ENCODE peak calls at places on chromosomes 2 and 18, in nine cellular contexts. B is mucosa of descending colon; E is A549; S is CD4-positive, alpha-beta T cell; A is psoas muscle; V is PC-3; Z is AG04449; G is tibial artery; Q is nephron progenitor cell. U is an unnamed sample.

GRCh38 chr2:56682397-56682760 is 498.6 kb downstream of the CCDC85A start:
- DNase-seq in B (no peak), E (no peak), S (no peak), A (no peak), V (no peak), Z (no peak), G (no peak), Q (no peak), U (no peak)

GRCh38 chr2:43293744-43294695 is 67.6 kb upstream of the ZFP36L2 start:
- DNase-seq in B (peak; percentile 41), E (peak; percentile 94), S (no peak), A (no peak), V (peak; percentile 98), Z (peak; percentile 90), G (peak; percentile 71), Q (no peak), U (no peak)

GRCh38 chr2:71100195-71100964 is 29.6 kb downstream of the MCEE start:
- DNase-seq in B (peak; percentile 76), E (peak; percentile 83), S (peak; percentile 43), A (peak; percentile 44), V (peak; percentile 74), Z (no peak), G (peak; percentile 45), Q (peak; percentile 61), U (no peak)

GRCh38 chr2:47303341-47304148 is 99.4 kb upstream of the MSH2 start:
- DNase-seq in B (no peak), E (no peak), S (no peak), A (no peak), V (no peak), Z (no peak), G (no peak), Q (no peak), U (no peak)

GRCh38 chr2:30684996-30685395 is 122.2 kb downstream of the CAPN13 start:
- DNase-seq in B (no peak), E (no peak), S (no peak), A (no peak), V (no peak), Z (no peak), G (no peak), Q (no peak), U (no peak)

GRCh38 chr2:25194576-25195122 is 26.3 kb upstream of the POMC start:
- DNase-seq in B (no peak), E (no peak), S (no peak), A (no peak), V (no peak), Z (no peak), G (no peak), Q (no peak), U (no peak)

GRCh38 chr2:167825664-167826063 is 421.7 kb downstream of the STK39 start:
- DNase-seq in B (no peak), E (no peak), S (no peak), A (no peak), V (peak; percentile 59), Z (no peak), G (no peak), Q (no peak), U (no peak)

GRCh38 chr2:79910643-79911042 is 393.9 kb downstream of the LRRTM1 start:
- DNase-seq in B (no peak), E (no peak), S (no peak), A (no peak), V (no peak), Z (no peak), G (no peak), Q (no peak), U (no peak)

GRCh38 chr2:229921101-229921891 is 513 bp downstream of the TRIP12 start:
- DNase-seq in B (peak; percentile 73), E (peak; percentile 51), S (peak; percentile 67), A (peak; percentile 76), V (peak; percentile 52), Z (no peak), G (peak; percentile 71), Q (peak; percentile 69), U (no peak)

GRCh38 chr2:145012214-145012670 is 492.3 kb upstream of the ZEB2 start:
- DNase-seq in B (no peak), E (no peak), S (no peak), A (no peak), V (peak; percentile 92), Z (no peak), G (no peak), Q (no peak), U (no peak)

GRCh38 chr2:88239781-88240180 is 69.6 kb downstream of the THNSL2 start:
- DNase-seq in B (no peak), E (no peak), S (no peak), A (no peak), V (no peak), Z (no peak), G (no peak), Q (no peak), U (no peak)

GRCh38 chr18:12121175-12122095 is 27.8 kb downstream of the ANKRD62 start:
- DNase-seq in B (no peak), E (no peak), S (no peak), A (no peak), V (peak; percentile 39), Z (no peak), G (no peak), Q (peak; percentile 32), U (no peak)

GRCh38 chr2:230909841-230910545 is 15.0 kb downstream of the GPR55 start:
- DNase-seq in B (no peak), E (no peak), S (peak; percentile 11), A (no peak), V (no peak), Z (no peak), G (peak; percentile 15), Q (no peak), U (peak; percentile 62)

GRCh38 chr2:106336740-106337139 is 131.5 kb downstream of the RGPD3 start:
- DNase-seq in B (no peak), E (no peak), S (no peak), A (no peak), V (no peak), Z (no peak), G (no peak), Q (no peak), U (no peak)

GRCh38 chr2:224372624-224373023 is 29.3 kb downstream of the FAM124B start:
- DNase-seq in B (no peak), E (no peak), S (no peak), A (no peak), V (no peak), Z (no peak), G (no peak), Q (no peak), U (no peak)

GRCh38 chr2:240168546-240169361 is 28.3 kb upstream of the OTOS start:
- DNase-seq in B (no peak), E (no peak), S (no peak), A (no peak), V (no peak), Z (no peak), G (no peak), Q (no peak), U (peak; percentile 87)

GRCh38 chr2:216575465-216575864 is 57.8 kb upstream of the IGFBP2 start:
- DNase-seq in B (no peak), E (no peak), S (no peak), A (no peak), V (no peak), Z (no peak), G (no peak), Q (no peak), U (no peak)

GRCh38 chr2:128421286-128421685 is 102.6 kb upstream of the HS6ST1 start:
- DNase-seq in B (no peak), E (no peak), S (no peak), A (no peak), V (no peak), Z (no peak), G (no peak), Q (no peak), U (peak; percentile 24)

GRCh38 chr2:173965372-173966025 is at the start of gene SP3:
- DNase-seq in B (peak; percentile 97), E (peak; percentile 95), S (peak; percentile 94), A (peak; percentile 98), V (peak; percentile 96), Z (peak; percentile 76), G (peak; percentile 97), Q (peak; percentile 97), U (peak; percentile 99)
- TF ChIP-seq CTCF in B (no peak), E (no peak), S (no peak), A (no peak), V (no peak), Z (peak; percentile 1), G (no peak), Q (no peak), U (no peak)

DNA sequence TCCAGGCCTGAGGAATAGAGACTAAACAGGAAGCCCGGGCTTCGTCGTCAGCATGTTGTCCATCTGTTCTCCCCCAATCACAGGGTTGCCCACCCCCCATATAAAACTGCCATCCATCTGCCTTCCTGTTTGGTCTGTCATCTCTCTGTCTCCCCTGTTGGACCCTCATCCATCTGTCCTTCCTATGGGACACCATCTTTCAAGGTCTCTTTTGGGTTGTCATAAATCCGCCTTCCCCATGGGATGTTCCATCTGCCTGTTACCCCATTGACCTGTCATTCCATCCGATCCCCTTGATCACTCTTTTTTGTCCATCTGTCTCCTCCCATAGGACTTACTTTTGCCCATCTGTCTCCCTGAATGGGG is 108.4 kb upstream of the PKDCC start:
- DNase-seq in B (no peak), E (no peak), S (no peak), A (no peak), V (no peak), Z (no peak), G (no peak), Q (no peak), U (no peak)
- TF ChIP-seq CTCF in B (no peak), E (no peak), S (no peak), A (no peak), V (no peak), Z (no peak), G (no peak), Q (no peak), U (no peak)

GRCh38 chr2:222424729-222425671 is 657 bp downstream of the SGPP2 start:
- DNase-seq in B (peak; percentile 58), E (no peak), S (peak; percentile 33), A (no peak), V (no peak), Z (no peak), G (no peak), Q (peak; percentile 53), U (peak; percentile 74)

GRCh38 chr2:222426836-222427130 is 2.4 kb downstream of the SGPP2 start:
- DNase-seq in B (no peak), E (no peak), S (no peak), A (no peak), V (no peak), Z (no peak), G (no peak), Q (no peak), U (no peak)

GRCh38 chr2:222423632-222424280 is 587 bp upstream of the SGPP2 start:
- DNase-seq in B (no peak), E (no peak), S (no peak), A (no peak), V (no peak), Z (no peak), G (no peak), Q (no peak), U (no peak)

GRCh38 chr2:222423186-222423585 is 1.2 kb upstream of the SGPP2 start:
- DNase-seq in B (no peak), E (no peak), S (no peak), A (no peak), V (no peak), Z (no peak), G (no peak), Q (no peak), U (no peak)

GRCh38 chr2:222424281-222424728 is at the start of gene SGPP2:
- DNase-seq in B (peak; percentile 83), E (no peak), S (peak; percentile 33), A (no peak), V (no peak), Z (no peak), G (no peak), Q (peak; percentile 40), U (no peak)
- TF ChIP-seq CTCF in B (no peak), E (no peak), S (no peak), A (no peak), V (no peak), Z (no peak), G (no peak), Q (no peak), U (no peak)

GRCh38 chr18:24009651-24010333 is 4.8 kb upstream of the TTC39C start:
- DNase-seq in B (no peak), E (no peak), S (no peak), A (no peak), V (no peak), Z (no peak), G (no peak), Q (no peak), U (no peak)
- TF ChIP-seq CTCF in B (no peak), E (no peak), S (peak; percentile 38), A (no peak), V (no peak), Z (no peak), G (no peak), Q (no peak), U (no peak)